ENCODE peak calls at places on chromosomes 6 and 20, in six cellular contexts. P is stimulated activated CD8-positive, alpha-beta memory T cell treated with anti-CD3 and anti-CD28 coated beads, Interleukin-12 subunit alpha, Interleukin-12 subunit beta, amount 100 ng/mL, for 1 hour; B is NCI-H510A treated with DMSO at 0.1 percent for 48 hours; T is DMS 273 treated with DMSO at 0.1 percent for 48 hours; J is NCI-H1092 treated with DMSO at 0.1 percent for 48 hours; A is activated CD4-positive, alpha-beta T cell treated with anti-CD3 and anti-CD28 coated beads, Interleukin-2, amount 50 U/mL, for 48 hours. C is an unnamed sample.

GRCh38 chr6:158002951-158003853 is 21.5 kb downstream of the SYNJ2 start:
- DNase-seq in T (no peak), B (no peak), A (peak; percentile 61), J (no peak), P (no peak), C (no peak)

GRCh38 chr20:36270744-36271638 is 34.7 kb downstream of the AAR2 start:
- DNase-seq in A (no peak), T (no peak), P (no peak), B (no peak), J (no peak), C (no peak)

GRCh38 chr20:54231006-54231405 is 23.1 kb downstream of the PFDN4 start:
- DNase-seq in J (no peak), T (no peak), B (no peak), A (no peak), P (no peak), C (no peak)

GRCh38 chr6:39847216-39847615 is 55.0 kb downstream of the DAAM2 start:
- DNase-seq in J (no peak), T (no peak), P (no peak), B (no peak), A (no peak), C (no peak)

GRCh38 chr6:154435400-154435945 is 75.0 kb downstream of the CNKSR3 start:
- DNase-seq in B (no peak), J (no peak), P (no peak), A (no peak), T (no peak), C (no peak)

GRCh38 chr20:20340443-20340842 is 27.5 kb upstream of the INSM1 start:
- DNase-seq in J (no peak), A (no peak), B (no peak), P (no peak), T (no peak), C (no peak)

GRCh38 chr20:46117704-46118467 is at the start of gene CD40:
- DNase-seq in B (peak; percentile 93), J (no peak), P (peak; percentile 47), T (peak; percentile 13), A (peak; percentile 71), C (peak; percentile 63)

GRCh38 chr6:106098383-106099234 is 12.5 kb downstream of the PRDM1 start:
- DNase-seq in J (no peak), B (no peak), A (peak; percentile 80), T (no peak), P (peak; percentile 53), C (no peak)

GRCh38 chr20:34311118-34312023 is 8.2 kb upstream of the AHCY start:
- DNase-seq in T (no peak), P (no peak), J (no peak), A (no peak), B (peak; percentile 56), C (peak; percentile 45)

GRCh38 chr6:165886169-165886568 is 223.1 kb upstream of the PDE10A start:
- DNase-seq in B (no peak), J (no peak), T (no peak), A (no peak), P (no peak), C (no peak)

GRCh38 chr6:111855775-111856174 is 17.5 kb downstream of the FYN start:
- DNase-seq in B (no peak), J (no peak), A (no peak), P (no peak), T (no peak), C (no peak)

GRCh38 chr20:62123450-62124118 is 1.3 kb downstream of the LSM14B start:
- DNase-seq in A (no peak), B (no peak), P (no peak), J (no peak), T (no peak), C (no peak)

GRCh38 chr6:138800377-138801150 is 4.7 kb downstream of the ECT2L start:
- DNase-seq in J (no peak), B (no peak), P (no peak), A (no peak), T (no peak), C (no peak)

GRCh38 chr6:104332407-104332806 is 527.3 kb downstream of the HACE1 start:
- DNase-seq in J (no peak), B (no peak), A (no peak), T (no peak), P (no peak), C (no peak)

GRCh38 chr20:33007376-33008335 is at the start of gene BPIFB2:
- DNase-seq in T (no peak), B (no peak), J (no peak), A (no peak), P (no peak), C (no peak)

GRCh38 chr20:62900692-62901584 is 25.4 kb downstream of the DIDO1 start:
- DNase-seq in P (no peak), A (no peak), T (peak; percentile 30), B (peak; percentile 70), J (no peak), C (peak; percentile 72)

GRCh38 chr20:63102720-63103375 is 96.1 kb upstream of the BHLHE23 start:
- DNase-seq in T (no peak), J (no peak), B (no peak), P (peak; percentile 38), A (peak; percentile 74), C (no peak)

GRCh38 chr6:96152114-96152708 is 136.4 kb downstream of the FUT9 start:
- DNase-seq in J (no peak), B (no peak), P (no peak), A (no peak), T (no peak), C (no peak)

GRCh38 chr6:89239338-89239737 is 22.2 kb upstream of the GABRR1 start:
- DNase-seq in A (peak; percentile 27), J (no peak), P (no peak), B (no peak), T (no peak), C (no peak)